ENCODE peak calls at places on chromosomes 2 and 18, in five cellular contexts. O, P, D, T and X are unnamed samples.

GRCh38 chr2:39120771-39121522 is at the start of gene SOS1:
- DNase-seq in P (peak), O (peak), D (peak), T (peak), X (peak)

GRCh38 chr2:60453301-60453700 is 100.2 kb downstream of the BCL11A start:
- DNase-seq in T (peak), D (no peak), O (no peak), P (peak), X (no peak)

GRCh38 chr2:40511661-40512213 is 59.8 kb upstream of the SLC8A1 start:
- DNase-seq in O (no peak), D (no peak), T (no peak), P (no peak), X (no peak)

GRCh38 chr2:144914622-144915230 is 394.8 kb upstream of the ZEB2 start:
- DNase-seq in T (no peak), P (no peak), O (no peak), D (no peak), X (no peak)

GRCh38 chr2:28975671-28976070 is 5.4 kb upstream of the TOGARAM2 start:
- DNase-seq in P (no peak), D (no peak), T (no peak), O (no peak), X (no peak)

GRCh38 chr18:76528477-76529432 is 33.7 kb upstream of the ZNF516 start:
- DNase-seq in D (no peak), T (no peak), P (no peak), O (no peak), X (peak)

GRCh38 chr2:175579646-175580045 is 398.1 kb upstream of the ATP5MC3 start:
- DNase-seq in D (no peak), T (no peak), P (no peak), O (no peak), X (no peak)

GRCh38 chr2:176161817-176162626 is 4.9 kb downstream of the HOXD3 start:
- DNase-seq in O (no peak), D (no peak), T (no peak), P (no peak), X (no peak)

GRCh38 chr2:121197369-121198091 is 87.5 kb downstream of the TFCP2L1 start:
- DNase-seq in D (no peak), O (peak), P (no peak), T (no peak), X (no peak)

GRCh38 chr2:71995067-71995665 is 152.5 kb downstream of the CYP26B1 start:
- DNase-seq in O (peak), P (peak), D (peak), T (no peak), X (no peak)

GRCh38 chr2:8633186-8633734 is 48.6 kb upstream of the ID2 start:
- DNase-seq in P (no peak), O (no peak), T (no peak), D (no peak), X (no peak)

GRCh38 chr2:212672186-212672585 is 133.6 kb upstream of the ERBB4 start:
- DNase-seq in P (no peak), T (no peak), D (no peak), O (no peak), X (no peak)

GRCh38 chr2:129331638-129332037 is 647.8 kb upstream of the RAB6C start:
- DNase-seq in O (no peak), P (no peak), D (no peak), T (peak), X (peak)

GRCh38 chr2:2134037-2134436 is 197.0 kb downstream of the MYT1L start:
- DNase-seq in O (no peak), P (no peak), D (no peak), T (no peak), X (no peak)

GRCh38 chr2:134739879-134740301 is 21.1 kb upstream of the TMEM163 start:
- DNase-seq in D (no peak), O (no peak), P (no peak), T (no peak), X (no peak)

GRCh38 chr18:38752430-38752829 is 1186.8 kb upstream of the CELF4 start:
- DNase-seq in P (no peak), D (no peak), T (no peak), O (no peak), X (no peak)

GRCh38 chr18:65725421-65726050 is 25.3 kb upstream of the CDH7 start:
- DNase-seq in D (no peak), O (peak), P (peak), T (peak), X (peak)

GRCh38 chr2:15939556-15939853 is 845 bp upstream of the MYCN start:
- DNase-seq in D (peak), P (peak), O (peak), T (no peak), X (peak)

GRCh38 chr2:31235504-31235902 is 1.6 kb downstream of the EHD3 start:
- DNase-seq in O (peak), P (no peak), D (no peak), T (no peak), X (no peak)

GRCh38 chr2:201257381-201257940 is 2.9 kb upstream of the CASP8 start:
- DNase-seq in O (peak), D (no peak), P (no peak), T (no peak), X (no peak)

GRCh38 chr2:197847666-197848401 is 43.4 kb downstream of the PLCL1 start:
- DNase-seq in O (no peak), D (no peak), T (no peak), P (no peak), X (no peak)

GRCh38 chr2:62706721-62707516 is 1.4 kb downstream of the EHBP1 start:
- DNase-seq in P (no peak), T (no peak), D (no peak), O (peak), X (no peak)

GRCh38 chr2:190912731-190913130 is 32.1 kb downstream of the GLS start:
- DNase-seq in T (no peak), D (no peak), P (no peak), O (no peak), X (no peak)

GRCh38 chr2:159516241-159516758 is 100.0 kb downstream of the BAZ2B start:
- DNase-seq in D (peak), P (peak), O (peak), T (no peak), X (no peak)

GRCh38 chr2:234091432-234091879 is 41.0 kb downstream of the SPP2 start:
- DNase-seq in T (no peak), D (no peak), O (no peak), P (no peak), X (no peak)

GRCh38 chr2:12412898-12413305 is 303.8 kb upstream of the TRIB2 start:
- DNase-seq in D (no peak), T (no peak), O (no peak), P (peak), X (no peak)

GRCh38 chr2:241811209-241811951 is 2.4 kb downstream of the NEU4 start:
- DNase-seq in T (no peak), P (no peak), O (no peak), D (no peak), X (no peak)

GRCh38 chr2:162574615-162575452 is 230.9 kb downstream of the GCA start:
- DNase-seq in P (no peak), T (no peak), D (no peak), O (no peak), X (no peak)

GRCh38 chr2:121104721-121105141 is 180.3 kb downstream of the TFCP2L1 start:
- DNase-seq in T (no peak), P (no peak), D (no peak), O (peak), X (no peak)

GRCh38 chr2:184562532-184562931 is 35.8 kb upstream of the ZNF804A start:
- DNase-seq in D (no peak), O (no peak), P (no peak), T (no peak), X (no peak)

GRCh38 chr2:184558713-184559464 is 39.4 kb upstream of the ZNF804A start:
- DNase-seq in T (no peak), P (no peak), O (no peak), D (no peak), X (no peak)

GRCh38 chr2:184564092-184564491 is 34.2 kb upstream of the ZNF804A start:
- DNase-seq in O (no peak), T (no peak), P (peak), D (no peak), X (no peak)

GRCh38 chr2:184556639-184557038 is 41.7 kb upstream of the ZNF804A start:
- DNase-seq in P (no peak), T (no peak), D (no peak), O (no peak), X (no peak)

DNA sequence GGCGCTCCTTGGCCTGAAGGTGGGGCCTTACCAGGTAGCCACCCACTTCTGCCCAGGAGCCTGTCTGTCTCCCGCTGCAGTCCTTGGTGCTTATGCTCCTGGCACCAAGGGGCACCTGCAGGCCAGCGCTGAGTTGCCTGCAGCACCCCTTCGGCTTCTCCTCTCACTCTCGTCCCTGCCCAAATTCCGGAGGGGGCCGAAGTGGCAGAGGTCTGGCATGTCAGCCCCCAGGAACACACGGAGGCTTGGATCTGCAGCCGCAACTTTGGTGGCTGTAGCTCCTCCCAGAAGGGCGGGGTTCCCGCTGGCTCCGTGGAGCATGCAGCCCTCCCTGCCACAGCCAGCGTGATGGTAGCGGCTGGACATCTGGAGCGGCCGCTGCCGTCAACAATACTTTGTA is 37.7 kb upstream of the ZNF804A start:
- DNase-seq in O (peak), T (no peak), P (no peak), D (no peak), X (no peak)
- TF ChIP-seq JUND in O (no peak), T (no peak), P (no peak), D (no peak), X (no peak)

DNA sequence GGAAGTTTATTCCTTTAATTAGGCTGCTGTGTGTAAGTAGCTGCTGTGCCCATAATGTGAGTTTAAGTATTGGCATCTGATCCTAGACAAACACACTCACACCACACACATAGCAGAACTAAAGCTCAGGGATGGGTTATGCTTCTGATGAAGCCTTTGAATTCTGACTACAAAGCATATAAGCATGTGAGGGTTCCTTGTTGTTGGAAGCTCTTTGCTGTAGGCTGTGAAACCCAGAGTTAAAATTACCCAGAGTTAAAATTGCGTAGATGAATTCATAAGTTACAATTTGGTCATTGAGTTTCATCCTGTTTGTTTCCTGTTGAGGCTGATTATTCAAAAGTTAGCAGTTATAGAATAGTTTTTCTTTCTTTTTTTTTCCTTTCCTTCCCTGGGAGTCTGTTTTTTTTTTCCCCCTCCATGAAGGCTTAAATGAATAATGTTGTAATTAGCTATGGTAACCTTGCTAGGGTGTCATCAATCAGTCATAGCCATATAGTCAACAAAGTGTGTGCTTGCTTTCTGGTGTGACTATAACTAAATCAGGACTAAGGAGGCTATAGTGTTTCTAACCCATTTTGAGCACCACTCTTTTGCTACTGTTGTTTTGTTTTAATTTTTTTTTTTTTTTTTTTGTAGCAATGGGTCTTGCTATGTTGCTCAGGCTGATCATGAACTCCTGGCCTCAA is 426.1 kb downstream of the PARD3B start:
- DNase-seq in P (no peak), O (no peak), D (no peak), T (no peak), X (no peak)
- TF ChIP-seq JUND in P (no peak), O (no peak), D (no peak), T (no peak), X (no peak)

GRCh38 chr2:170277943-170278342 is 100.0 kb downstream of the MYO3B start:
- DNase-seq in P (no peak), D (no peak), T (no peak), O (no peak), X (no peak)
- TF ChIP-seq JUND in P (no peak), D (no peak), T (no peak), O (no peak), X (no peak)

GRCh38 chr2:84829693-84830092 is 51.2 kb downstream of the TRABD2A start:
- DNase-seq in P (no peak), T (no peak), O (no peak), D (no peak), X (no peak)

GRCh38 chr2:84833481-84834150 is 47.3 kb downstream of the TRABD2A start:
- DNase-seq in T (no peak), P (no peak), O (no peak), D (no peak), X (no peak)

GRCh38 chr2:84830758-84831500 is 50.0 kb downstream of the TRABD2A start:
- DNase-seq in P (no peak), T (no peak), D (no peak), O (no peak), X (no peak)

GRCh38 chr2:84830095-84830494 is 50.8 kb downstream of the TRABD2A start:
- DNase-seq in T (no peak), P (no peak), O (peak), D (no peak), X (no peak)

DNA sequence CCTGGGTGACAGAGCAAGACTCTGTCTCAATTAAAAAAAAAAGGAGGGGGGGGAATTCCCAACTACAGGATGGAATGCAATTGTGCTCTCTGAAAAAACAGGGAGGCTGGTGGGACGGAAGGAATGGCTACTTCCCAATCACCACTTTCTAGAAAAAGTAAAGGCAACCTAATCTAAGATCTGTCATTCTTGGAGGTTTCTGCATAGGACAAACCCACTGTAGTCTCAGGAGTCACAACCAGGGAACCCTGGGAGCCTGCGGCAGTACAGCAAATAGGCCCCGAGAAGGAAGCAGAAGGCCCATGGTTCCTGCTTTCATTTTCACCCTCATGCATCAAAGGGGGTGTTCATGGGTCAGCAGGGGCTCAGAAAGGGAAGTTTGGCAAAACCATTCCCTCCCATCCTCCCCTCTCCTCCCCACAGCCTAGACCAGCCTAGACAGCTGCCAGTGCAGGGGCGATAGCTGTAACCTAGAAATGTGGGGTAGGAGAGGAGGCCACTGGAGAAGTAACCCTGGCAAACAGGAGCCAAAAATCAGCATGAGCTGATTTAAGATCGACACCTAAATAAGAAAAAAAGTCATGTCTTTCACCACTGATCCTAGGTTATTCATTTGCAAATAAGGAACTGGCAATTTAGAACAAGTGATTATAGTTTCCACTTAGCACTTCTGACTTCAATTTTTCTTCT is 48.0 kb downstream of the TRABD2A start:
- DNase-seq in T (no peak), P (no peak), D (no peak), O (no peak), X (no peak)
- TF ChIP-seq JUND in T (no peak), P (no peak), D (no peak), O (no peak), X (no peak)

GRCh38 chr2:25817630-25818029 is 60.7 kb downstream of the ASXL2 start:
- DNase-seq in T (no peak), D (no peak), P (no peak), O (no peak), X (no peak)

GRCh38 chr2:25817006-25817405 is 61.3 kb downstream of the ASXL2 start:
- DNase-seq in P (no peak), T (no peak), D (no peak), O (no peak), X (no peak)

GRCh38 chr2:25816249-25816648 is 62.0 kb downstream of the ASXL2 start:
- DNase-seq in T (no peak), D (no peak), P (no peak), O (no peak), X (no peak)

GRCh38 chr2:25810428-25810827 is 67.9 kb downstream of the ASXL2 start:
- DNase-seq in P (no peak), D (no peak), O (no peak), T (no peak), X (no peak)

GRCh38 chr2:25814681-25815080 is 63.6 kb downstream of the ASXL2 start:
- DNase-seq in T (no peak), O (no peak), D (no peak), P (no peak), X (no peak)
- TF ChIP-seq JUND in T (no peak), O (no peak), D (no peak), P (no peak), X (no peak)

GRCh38 chr2:65347913-65348312 is 84.5 kb downstream of the SPRED2 start:
- DNase-seq in O (no peak), D (no peak), P (no peak), T (no peak), X (no peak)

GRCh38 chr2:65344182-65344581 is 88.2 kb downstream of the SPRED2 start:
- DNase-seq in P (no peak), D (no peak), O (no peak), T (no peak), X (no peak)

GRCh38 chr2:65344689-65345088 is 87.7 kb downstream of the SPRED2 start:
- DNase-seq in P (no peak), T (no peak), O (peak), D (no peak), X (no peak)

GRCh38 chr2:65343381-65343780 is 89.0 kb downstream of the SPRED2 start:
- DNase-seq in D (no peak), T (no peak), P (no peak), O (no peak), X (no peak)

GRCh38 chr2:65345626-65346025 is 86.8 kb downstream of the SPRED2 start:
- DNase-seq in D (no peak), O (no peak), P (no peak), T (no peak), X (no peak)
- TF ChIP-seq JUND in D (no peak), O (no peak), P (no peak), T (no peak), X (no peak)

DNA sequence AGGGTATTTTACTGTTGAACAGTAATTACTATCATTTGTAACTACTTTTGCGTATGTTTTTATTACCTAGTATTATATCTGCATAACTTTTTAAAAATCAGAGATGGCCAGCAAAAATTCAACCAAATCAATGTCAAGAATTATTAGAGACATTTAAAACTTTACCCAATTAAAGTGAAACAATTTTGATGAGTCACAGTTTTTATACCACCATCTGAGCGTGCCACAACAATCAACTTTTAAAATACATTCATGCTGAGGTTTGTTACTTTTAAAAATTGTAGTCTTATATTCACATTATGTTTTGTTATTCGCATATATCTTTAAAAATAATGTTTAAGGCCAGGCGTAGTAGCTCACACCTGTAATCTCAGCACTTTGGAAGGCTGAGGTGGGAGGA is 114.9 kb downstream of the RTN4 start:
- DNase-seq in T (no peak), P (no peak), D (no peak), O (no peak), X (no peak)
- TF ChIP-seq JUND in T (no peak), P (no peak), D (no peak), O (no peak), X (no peak)

GRCh38 chr18:61833387-61833786 is 59.4 kb downstream of the RNF152 start:
- DNase-seq in D (no peak), O (no peak), P (peak), T (no peak), X (no peak)
- TF ChIP-seq JUND in D (no peak), O (no peak), P (peak), T (no peak), X (no peak)

DNA sequence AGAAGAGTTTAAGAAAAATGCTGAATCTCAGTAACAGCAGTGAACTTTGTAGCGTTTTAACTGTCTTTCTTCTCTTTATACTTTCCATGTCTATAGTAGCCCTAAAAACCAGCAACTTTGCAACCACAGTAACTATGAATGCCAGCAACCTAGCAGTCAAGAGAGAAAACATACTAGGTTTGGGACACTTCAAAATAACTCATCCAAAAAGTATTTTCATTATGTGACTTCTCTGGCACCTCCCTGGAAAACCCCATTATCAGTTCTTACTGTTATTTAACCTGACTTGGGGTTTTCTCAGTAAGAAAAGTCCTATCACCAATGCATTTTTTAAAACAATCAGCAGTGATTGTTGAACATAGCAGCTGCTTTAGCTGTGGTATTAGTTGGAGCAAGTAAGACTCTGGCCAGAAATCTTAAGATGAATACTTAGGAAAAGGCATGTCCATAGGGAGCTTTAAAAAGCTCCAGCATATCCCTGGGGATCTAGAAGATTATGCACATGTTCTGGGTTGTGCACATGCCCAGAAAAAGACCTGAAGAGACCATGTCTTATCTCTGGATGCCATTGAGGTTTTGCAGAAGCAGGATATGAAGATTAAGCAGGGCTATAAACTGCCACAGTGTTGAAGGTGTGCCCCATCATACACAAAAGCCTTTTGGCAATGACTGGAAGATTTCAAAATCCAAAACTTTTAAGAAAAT is 411.3 kb downstream of the CMPK2 start:
- DNase-seq in P (no peak), O (no peak), T (no peak), D (no peak), X (no peak)
- TF ChIP-seq JUND in P (no peak), O (no peak), T (no peak), D (no peak), X (no peak)